ENCODE peak calls at places on chromosomes 2 and 18, in five cellular contexts. N is SW480, M is LoVo, D is renal cortical epithelial cell, P is DMS153. S is an unnamed sample.

GRCh38 chr2:191705726-191706125 is 27.8 kb downstream of the NABP1 start:
- DNase-seq in D (no peak), P (no peak), N (no peak), M (no peak), S (no peak)

GRCh38 chr2:11775384-11775783 is 29.0 kb downstream of the LPIN1 start:
- DNase-seq in D (no peak), M (no peak), N (no peak), P (no peak), S (no peak)

GRCh38 chr2:177930916-177931315 is 141.7 kb downstream of the PDE11A start:
- DNase-seq in N (no peak), P (no peak), M (no peak), D (no peak), S (no peak)

GRCh38 chr2:163655672-163656071 is 80.1 kb downstream of the FIGN start:
- DNase-seq in N (no peak), P (no peak), D (no peak), M (no peak), S (no peak)

GRCh38 chr2:232781765-232782164 is 5.4 kb upstream of the KCNJ13 start:
- DNase-seq in M (peak), N (peak), D (peak), P (no peak), S (no peak)

GRCh38 chr2:42752299-42752698 is 11.6 kb downstream of the OXER1 start:
- DNase-seq in D (no peak), N (no peak), M (no peak), P (no peak), S (no peak)

GRCh38 chr2:53907582-53907981 is 47.8 kb upstream of the GPR75 start:
- DNase-seq in M (no peak), D (no peak), N (no peak), P (no peak), S (no peak)

GRCh38 chr18:62979900-62980299 is 264.6 kb downstream of the PHLPP1 start:
- DNase-seq in P (no peak), D (no peak), N (no peak), M (no peak), S (no peak)

GRCh38 chr18:6857305-6857704 is 127.8 kb downstream of the ARHGAP28 start:
- DNase-seq in D (no peak), P (no peak), M (no peak), N (no peak), S (no peak)

GRCh38 chr2:8542381-8543064 is 139.3 kb upstream of the ID2 start:
- DNase-seq in D (no peak), M (no peak), P (no peak), N (no peak), S (no peak)

GRCh38 chr2:111669928-111670695 is 213.9 kb downstream of the ANAPC1 start:
- DNase-seq in N (no peak), M (no peak), D (no peak), P (no peak), S (peak)

GRCh38 chr18:58453913-58454317 is 175.0 kb downstream of the ALPK2 start:
- DNase-seq in D (no peak), P (no peak), M (no peak), N (no peak), S (no peak)

GRCh38 chr18:75041586-75041985 is 167.4 kb downstream of the PTGR3 start:
- DNase-seq in N (no peak), P (peak), M (peak), D (peak), S (no peak)

GRCh38 chr2:221500501-221501209 is 71.4 kb downstream of the EPHA4 start:
- DNase-seq in D (peak), N (peak), P (no peak), M (no peak), S (no peak)

GRCh38 chr2:139354518-139354917 is 574.3 kb upstream of the NXPH2 start:
- DNase-seq in M (no peak), N (no peak), D (peak), P (no peak), S (no peak)

GRCh38 chr2:189143930-189144329 is 35.6 kb downstream of the COL5A2 start:
- DNase-seq in M (no peak), N (no peak), D (peak), P (no peak), S (no peak)

GRCh38 chr2:32732912-32733472 is 105.1 kb downstream of the TTC27 start:
- DNase-seq in M (no peak), D (no peak), P (no peak), N (no peak), S (no peak)

GRCh38 chr2:70962885-70963878 is 15.2 kb upstream of the ANKRD53 start:
- DNase-seq in D (no peak), N (no peak), M (no peak), P (no peak), S (peak)

GRCh38 chr2:2564300-2565085 is 233.4 kb upstream of the MYT1L start:
- DNase-seq in N (no peak), M (no peak), D (no peak), P (peak), S (no peak)

GRCh38 chr2:240383871-240384700 is 51.4 kb upstream of the GPC1 start:
- DNase-seq in M (no peak), N (no peak), P (no peak), D (no peak), S (no peak)

GRCh38 chr2:230900336-230900995 is 24.6 kb downstream of the GPR55 start:
- DNase-seq in N (no peak), M (no peak), D (no peak), P (no peak), S (peak)

GRCh38 chr2:1976725-1977416 is 232.6 kb upstream of the PXDN start:
- DNase-seq in M (no peak), N (no peak), P (no peak), D (no peak), S (no peak)

GRCh38 chr2:102843759-102844443 is 82.1 kb downstream of the TMEM182 start:
- DNase-seq in P (no peak), D (no peak), N (no peak), M (no peak), S (no peak)

GRCh38 chr2:215796160-215796559 is 217.2 kb downstream of the MREG start:
- DNase-seq in D (peak), M (no peak), N (no peak), P (no peak), S (peak)

GRCh38 chr2:15990151-15991101 is 50.1 kb downstream of the MYCN start:
- DNase-seq in M (no peak), D (no peak), P (no peak), N (no peak), S (no peak)

GRCh38 chr18:40529478-40529877 is 1425.6 kb upstream of the PIK3C3 start:
- DNase-seq in P (no peak), D (peak), M (no peak), N (no peak), S (no peak)

GRCh38 chr2:3602553-3603339 is 7.8 kb downstream of the COLEC11 start:
- DNase-seq in P (no peak), D (peak), M (no peak), N (no peak), S (no peak)

GRCh38 chr2:38026846-38027245 is 49.1 kb downstream of the CYP1B1 start:
- DNase-seq in N (no peak), M (no peak), D (no peak), P (no peak), S (no peak)

GRCh38 chr2:89767581-89768435 is 1076.3 kb downstream of the RPIA start:
- DNase-seq in D (no peak), M (no peak), P (no peak), N (no peak), S (no peak)